ENCODE peak calls at places on chromosomes 12 and 14, in six cellular contexts. E, C, D, H, W and Q are unnamed samples.

GRCh38 chr12:57135487-57135886 is 7.2 kb downstream of the LRP1 start:
- DNase-seq in E (no peak), C (no peak), D (no peak), H (no peak), W (peak; percentile 52), Q (no peak)

GRCh38 chr12:102298022-102298421 is 100.4 kb upstream of the PMCH start:
- DNase-seq in E (no peak), C (peak; percentile 7), D (no peak), H (no peak), W (no peak), Q (no peak)

GRCh38 chr12:86042062-86042461 is 168.0 kb downstream of the NTS start:
- DNase-seq in E (no peak), C (no peak), D (no peak), H (no peak), W (no peak), Q (no peak)

GRCh38 chr12:27142102-27142721 is 59.8 kb upstream of the C12orf71 start:
- DNase-seq in E (peak; percentile 96), C (peak; percentile 84), D (peak; percentile 67), H (peak; percentile 5), W (peak; percentile 57), Q (peak; percentile 74)

GRCh38 chr12:7017870-7018349 is 366 bp downstream of the LPCAT3 start:
- DNase-seq in E (peak; percentile 9), C (no peak), D (no peak), H (peak; percentile 15), W (no peak), Q (peak; percentile 54)

GRCh38 chr12:29148065-29148957 is 767 bp upstream of the FAR2 start:
- DNase-seq in E (peak; percentile 55), C (peak; percentile 5), D (peak; percentile 31), H (peak; percentile 29), W (no peak), Q (peak; percentile 81)

GRCh38 chr14:104599446-104599845 is 5.1 kb downstream of the TMEM179 start:
- DNase-seq in E (no peak), C (no peak), D (no peak), H (no peak), W (no peak), Q (no peak)

GRCh38 chr14:89228921-89229639 is 188.0 kb downstream of the FOXN3 start:
- DNase-seq in E (no peak), C (no peak), D (no peak), H (peak; percentile 77), W (no peak), Q (no peak)

GRCh38 chr12:69069479-69069878 is 136.5 kb upstream of the CPM start:
- DNase-seq in E (no peak), C (no peak), D (no peak), H (no peak), W (no peak), Q (no peak)

GRCh38 chr14:21612324-21612723 is 22.4 kb downstream of the OR10G2 start:
- DNase-seq in E (no peak), C (no peak), D (no peak), H (no peak), W (no peak), Q (no peak)

GRCh38 chr14:71918955-71919354 is 13.3 kb upstream of the RGS6 start:
- DNase-seq in E (no peak), C (no peak), D (no peak), H (no peak), W (no peak), Q (no peak)

GRCh38 chr12:1841606-1842182 is 21.3 kb downstream of the LRTM2 start:
- DNase-seq in E (no peak), C (no peak), D (no peak), H (no peak), W (no peak), Q (no peak)

GRCh38 chr12:27549231-27549800 is 25.3 kb downstream of the PPFIBP1 start:
- DNase-seq in E (peak; percentile 97), C (peak; percentile 82), D (no peak), H (no peak), W (no peak), Q (no peak)

GRCh38 chr12:127548123-127548553 is 718.8 kb upstream of the TMEM132C start:
- DNase-seq in E (peak; percentile 94), C (no peak), D (no peak), H (no peak), W (no peak), Q (no peak)

GRCh38 chr14:93137864-93138263 is 22.1 kb upstream of the ITPK1 start:
- DNase-seq in E (peak; percentile 28), C (peak; percentile 48), D (peak; percentile 61), H (no peak), W (peak; percentile 34), Q (peak; percentile 86)

GRCh38 chr14:86777950-86778602 is 1214.9 kb downstream of the GALC start:
- DNase-seq in E (peak; percentile 86), C (no peak), D (no peak), H (no peak), W (no peak), Q (no peak)

GRCh38 chr12:553216-554000 is 93.7 kb downstream of the B4GALNT3 start:
- DNase-seq in E (no peak), C (no peak), D (no peak), H (no peak), W (no peak), Q (no peak)

GRCh38 chr12:10268037-10268436 is 39.6 kb upstream of the KLRD1 start:
- DNase-seq in E (no peak), C (no peak), D (no peak), H (no peak), W (no peak), Q (no peak)

GRCh38 chr14:33728010-33728498 is 222.8 kb downstream of the EGLN3 start:
- DNase-seq in E (peak; percentile 70), C (no peak), D (no peak), H (no peak), W (no peak), Q (no peak)

GRCh38 chr12:108193922-108194321 is 64.8 kb downstream of the WSCD2 start:
- DNase-seq in E (peak; percentile 36), C (peak; percentile 39), D (peak; percentile 36), H (no peak), W (no peak), Q (peak; percentile 22)

GRCh38 chr14:20684662-20685456 is 499 bp downstream of the RNASE4 start:
- DNase-seq in E (peak; percentile 50), C (peak; percentile 83), D (peak; percentile 61), H (peak; percentile 20), W (peak; percentile 60), Q (peak; percentile 71)

GRCh38 chr12:25100738-25101445 is 94.1 kb downstream of the DNAI7 start:
- DNase-seq in E (no peak), C (no peak), D (no peak), H (no peak), W (no peak), Q (no peak)

GRCh38 chr12:92467886-92468285 is 234.9 kb upstream of the PLEKHG7 start:
- DNase-seq in E (peak; percentile 4), C (peak; percentile 13), D (no peak), H (peak; percentile 25), W (no peak), Q (no peak)

GRCh38 chr12:22494319-22494718 is 50.0 kb downstream of the C2CD5 start:
- DNase-seq in E (no peak), C (no peak), D (no peak), H (no peak), W (no peak), Q (no peak)

DNA sequence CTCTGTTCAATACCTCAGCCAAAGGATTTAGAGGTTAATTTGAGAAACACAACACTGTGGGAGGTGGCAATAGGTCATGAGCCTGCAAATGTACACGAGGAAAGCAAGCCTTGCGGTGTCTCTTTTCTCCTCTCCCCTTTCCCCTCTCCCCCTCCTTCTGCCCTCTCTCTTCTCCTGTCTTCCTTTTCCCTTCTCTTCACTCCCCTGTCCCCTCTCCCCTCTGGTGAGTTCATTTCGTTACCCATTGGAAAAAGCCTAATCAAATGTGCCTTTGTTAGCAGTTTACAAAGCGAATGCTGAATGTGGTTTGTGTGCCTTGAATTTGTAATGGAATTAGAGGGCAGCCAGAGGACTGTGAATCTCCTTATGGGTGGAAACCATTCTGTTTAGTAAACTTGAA is 7.1 kb downstream of the CIPC start:
- DNase-seq in E (no peak), C (no peak), D (no peak), H (peak; percentile 59), W (no peak), Q (no peak)
- H3K4me1 ChIP-seq in E (no peaks in the 10 kb centered on the region), C (no peaks in the 10 kb centered on the region), D (peaks cover 25% of the 10 kb centered on the region), H (peaks cover 97% of the 10 kb centered on the region), W (peaks cover 1% of the 10 kb centered on the region), Q (peaks cover 8% of the 10 kb centered on the region)

GRCh38 chr12:133192847-133193246 is 11.6 kb downstream of the ZNF268 start:
- DNase-seq in E (no peak), C (no peak), D (no peak), H (no peak), W (no peak), Q (no peak)

DNA sequence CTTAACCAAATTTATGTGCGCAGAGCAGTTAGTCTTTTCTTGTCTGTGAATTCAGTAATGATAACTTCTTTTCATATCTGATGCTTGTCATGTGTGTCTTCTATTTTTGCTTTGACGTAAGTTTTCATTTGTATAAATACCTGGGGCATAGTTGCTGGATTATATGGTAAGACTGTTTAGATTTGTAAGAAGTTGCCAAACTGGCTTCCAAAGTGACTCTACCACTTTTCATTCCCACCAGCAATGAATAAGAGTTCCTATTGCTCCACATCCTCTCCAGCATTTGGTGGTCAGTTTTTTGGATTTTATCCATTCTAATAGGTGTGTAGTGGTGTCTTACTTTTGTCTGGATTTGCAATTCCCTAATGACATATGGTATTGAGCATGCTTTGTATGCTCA is 8.9 kb downstream of the ZNF268 start:
- DNase-seq in E (peak; percentile 2), C (no peak), D (no peak), H (no peak), W (no peak), Q (no peak)
- H3K9me3 ChIP-seq in E (no peaks in the 10 kb centered on the region), C (peaks cover 98% of the 10 kb centered on the region), D (peaks cover 36% of the 10 kb centered on the region), H (peaks cover 5% of the 10 kb centered on the region), W (peaks cover 91% of the 10 kb centered on the region), Q (no peaks in the 10 kb centered on the region)

DNA sequence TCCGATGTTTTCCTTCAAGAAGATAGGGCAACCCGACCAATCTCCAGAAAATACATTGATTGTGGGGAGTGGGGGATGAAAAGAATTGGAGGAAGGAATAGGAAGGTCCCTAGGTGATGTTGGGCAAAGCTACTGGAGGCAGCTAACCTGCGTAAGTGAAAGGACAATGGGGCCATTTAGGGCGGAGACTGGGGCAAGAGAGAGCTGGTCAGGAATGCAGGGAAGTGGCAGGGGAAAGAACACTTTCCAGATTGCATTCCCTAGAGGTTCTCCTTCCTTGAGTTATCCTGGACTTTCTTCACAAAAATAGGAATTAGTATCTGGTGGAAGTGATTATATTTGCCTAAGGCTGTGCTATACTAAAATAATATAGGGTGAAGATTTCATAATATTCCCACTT is 151.8 kb upstream of the HMGA2 start:
- DNase-seq in E (no peak), C (no peak), D (no peak), H (no peak), W (no peak), Q (no peak)
- H3K4me1 ChIP-seq in E (peaks cover 53% of the 10 kb centered on the region), C (peaks cover 9% of the 10 kb centered on the region), D (no peaks in the 10 kb centered on the region), H (no peaks in the 10 kb centered on the region), W (peaks cover 5% of the 10 kb centered on the region), Q (no peaks in the 10 kb centered on the region)

GRCh38 chr14:30559638-30560071 is 697 bp downstream of the G2E3 start:
- DNase-seq in E (peak; percentile 54), C (no peak), D (no peak), H (no peak), W (no peak), Q (no peak)

GRCh38 chr14:30569216-30569902 is 10.4 kb downstream of the G2E3 start:
- DNase-seq in E (no peak), C (no peak), D (no peak), H (no peak), W (no peak), Q (no peak)

GRCh38 chr14:30560581-30560980 is 1.6 kb downstream of the G2E3 start:
- DNase-seq in E (no peak), C (no peak), D (no peak), H (no peak), W (no peak), Q (no peak)

GRCh38 chr14:30564868-30565248 is 5.9 kb downstream of the G2E3 start:
- DNase-seq in E (no peak), C (no peak), D (no peak), H (no peak), W (no peak), Q (no peak)

GRCh38 chr14:30564235-30564867 is 5.4 kb downstream of the G2E3 start:
- DNase-seq in E (no peak), C (no peak), D (no peak), H (no peak), W (no peak), Q (no peak)
- H3K9me3 ChIP-seq in E (no peaks in the 10 kb centered on the region), C (no peaks in the 10 kb centered on the region), D (no peaks in the 10 kb centered on the region), H (no peaks in the 10 kb centered on the region), W (no peaks in the 10 kb centered on the region), Q (no peaks in the 10 kb centered on the region)